ENCODE peak calls at places on chromosomes 12 and 14, in four cellular contexts. T, P, G and N are unnamed samples.

GRCh38 chr14:104657114-104657524 is 32.3 kb upstream of the INF2 start:
- DNase-seq in G (no peak), P (no peak), T (peak), N (no peak)

GRCh38 chr12:52524898-52525591 is 4.9 kb upstream of the KRT5 start:
- DNase-seq in P (no peak), T (peak), G (no peak), N (no peak)

GRCh38 chr12:6197996-6198395 is 2.2 kb upstream of the CD9 start:
- DNase-seq in P (peak), T (no peak), G (no peak), N (no peak)

GRCh38 chr12:109880938-109881337 is 597 bp upstream of the GLTP start:
- DNase-seq in P (peak), G (no peak), T (no peak), N (no peak)

GRCh38 chr12:109308534-109309440 is at the start of gene FOXN4:
- DNase-seq in G (no peak), T (no peak), P (peak), N (no peak)

GRCh38 chr12:128903231-128903630 is 50.0 kb downstream of the GLT1D1 start:
- DNase-seq in G (no peak), P (peak), T (no peak), N (no peak)

GRCh38 chr14:37202265-37202664 is 4.5 kb downstream of the MIPOL1 start:
- DNase-seq in T (no peak), G (no peak), P (no peak), N (peak)

GRCh38 chr14:89004195-89004594 is 179.7 kb downstream of the TTC8 start:
- DNase-seq in P (no peak), T (no peak), G (no peak), N (peak)

GRCh38 chr12:70400124-70400523 is 34.0 kb downstream of the KCNMB4 start:
- DNase-seq in T (no peak), G (no peak), P (no peak), N (no peak)

GRCh38 chr12:388547-389137 is 478 bp downstream of the KDM5A start:
- DNase-seq in T (peak), P (peak), G (no peak), N (no peak)

GRCh38 chr14:52039124-52039815 is 29.6 kb downstream of the NID2 start:
- DNase-seq in P (no peak), G (no peak), T (no peak), N (no peak)

GRCh38 chr12:6952121-6952859 is 1.1 kb downstream of the PTPN6 start:
- DNase-seq in P (no peak), T (no peak), G (no peak), N (no peak)

GRCh38 chr14:101223561-101224162 is 320.1 kb upstream of the RTL1 start:
- DNase-seq in G (no peak), P (no peak), T (no peak), N (no peak)

GRCh38 chr12:27333311-27334009 is 824 bp downstream of the BMAL2 start:
- DNase-seq in G (peak), P (peak), T (peak), N (no peak)

GRCh38 chr12:123390415-123391093 is 6.6 kb downstream of the KMT5A start:
- DNase-seq in G (no peak), P (no peak), T (no peak), N (no peak)

GRCh38 chr12:123713398-123714301 is 1.5 kb downstream of the ATP6V0A2 start:
- DNase-seq in P (no peak), T (no peak), G (no peak), N (no peak)

GRCh38 chr12:121786441-121786825 is 7.1 kb downstream of the RHOF start:
- DNase-seq in G (no peak), P (no peak), T (no peak), N (peak)

GRCh38 chr12:114676142-114676741 is 7.7 kb downstream of the TBX3 start:
- DNase-seq in G (no peak), P (peak), T (no peak), N (no peak)

GRCh38 chr14:104969741-104970230 is 8.4 kb downstream of the AHNAK2 start:
- DNase-seq in T (no peak), P (no peak), G (no peak), N (no peak)

GRCh38 chr14:90523544-90523943 is 126.7 kb downstream of the CALM1 start:
- DNase-seq in T (no peak), P (no peak), G (no peak), N (no peak)

GRCh38 chr12:101829639-101830390 is 944 bp downstream of the GNPTAB start:
- DNase-seq in G (no peak), T (peak), P (no peak), N (no peak)

GRCh38 chr14:42779024-42779423 is 1172.3 kb downstream of the LRFN5 start:
- DNase-seq in G (no peak), P (no peak), T (no peak), N (no peak)

GRCh38 chr12:41621288-41621687 is 433.2 kb downstream of the PDZRN4 start:
- DNase-seq in P (no peak), G (no peak), T (no peak), N (no peak)

GRCh38 chr12:125244338-125244737 is 179.1 kb downstream of the AACS start:
- DNase-seq in T (no peak), P (no peak), G (no peak), N (no peak)

GRCh38 chr14:74575936-74576335 is 36.1 kb downstream of the LTBP2 start:
- DNase-seq in G (no peak), T (no peak), P (no peak), N (no peak)

GRCh38 chr12:12722351-12723146 is 5.4 kb downstream of the CDKN1B start:
- DNase-seq in T (no peak), G (no peak), P (no peak), N (no peak)

GRCh38 chr12:12719496-12719895 is 2.3 kb downstream of the CDKN1B start:
- DNase-seq in T (no peak), P (no peak), G (no peak), N (no peak)

GRCh38 chr12:12720052-12720451 is 2.9 kb downstream of the CDKN1B start:
- DNase-seq in G (no peak), T (no peak), P (no peak), N (no peak)

GRCh38 chr12:12720637-12721250 is 3.6 kb downstream of the CDKN1B start:
- DNase-seq in T (no peak), G (no peak), P (no peak), N (no peak)

DNA sequence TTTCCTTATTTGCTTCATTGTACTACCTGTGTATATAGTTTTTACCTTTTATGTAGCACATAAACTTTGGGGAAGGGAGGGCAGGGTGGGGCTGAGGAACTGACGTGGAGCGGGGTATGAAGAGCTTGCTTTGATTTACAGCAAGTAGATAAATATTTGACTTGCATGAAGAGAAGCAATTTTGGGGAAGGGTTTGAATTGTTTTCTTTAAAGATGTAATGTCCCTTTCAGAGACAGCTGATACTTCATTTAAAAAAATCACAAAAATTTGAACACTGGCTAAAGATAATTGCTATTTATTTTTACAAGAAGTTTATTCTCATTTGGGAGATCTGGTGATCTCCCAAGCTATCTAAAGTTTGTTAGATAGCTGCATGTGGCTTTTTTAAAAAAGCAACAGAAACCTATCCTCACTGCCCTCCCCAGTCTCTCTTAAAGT is 4.1 kb downstream of the CDKN1B start:
- DNase-seq in T (no peak), G (no peak), P (no peak), N (no peak)
- H3K27ac ChIP-seq in T (peak), G (peak), P (no peak), N (peak)

DNA sequence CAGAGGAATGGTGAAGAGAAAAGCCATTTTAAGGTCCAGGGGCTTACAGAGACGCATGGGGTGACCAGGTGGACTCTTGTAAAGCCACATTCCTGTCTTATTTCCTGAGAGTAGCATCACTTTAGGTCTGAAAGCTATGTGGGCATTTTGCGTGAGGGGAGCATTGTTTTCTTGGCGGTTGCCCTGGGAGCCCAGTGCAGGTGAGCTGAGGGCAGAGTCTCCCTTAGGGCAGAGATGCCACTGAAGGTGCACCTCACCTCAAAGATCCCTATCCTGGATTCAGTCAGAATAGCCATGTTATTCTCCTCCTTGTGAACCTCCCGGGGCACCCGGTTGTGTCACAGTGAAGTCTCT is 12.4 kb downstream of the GLRX5 start:
- DNase-seq in G (no peak), P (no peak), T (no peak), N (no peak)
- H3K27ac ChIP-seq in G (no peak), P (no peak), T (no peak), N (no peak)

DNA sequence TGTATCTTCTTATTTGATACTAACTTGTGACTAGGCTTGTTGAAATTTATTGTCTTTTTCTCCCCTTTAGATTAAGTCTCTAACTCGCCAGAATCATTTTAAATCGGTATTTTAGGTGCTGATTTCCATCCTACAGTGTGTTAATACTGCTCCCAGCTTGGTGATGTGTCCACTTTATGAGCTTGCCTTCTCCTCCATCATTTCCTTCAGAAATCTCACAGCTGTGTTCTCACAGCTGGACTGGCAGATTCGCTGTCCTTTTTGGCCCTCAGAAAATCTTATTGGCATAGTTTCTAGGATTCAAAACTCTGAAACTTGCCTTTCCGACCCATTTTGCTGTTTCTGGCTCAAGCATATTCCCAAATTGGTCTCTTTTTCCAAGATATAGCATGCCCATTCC is 49.8 kb upstream of the USP44 start:
- DNase-seq in P (no peak), G (no peak), T (no peak), N (no peak)
- H3K27ac ChIP-seq in P (no peak), G (no peak), T (no peak), N (no peak)

GRCh38 chr14:31541702-31542101 is 19.5 kb upstream of the NUBPL start:
- DNase-seq in G (no peak), P (no peak), T (no peak), N (no peak)
- H3K27ac ChIP-seq in G (no peak), P (no peak), T (no peak), N (no peak)

DNA sequence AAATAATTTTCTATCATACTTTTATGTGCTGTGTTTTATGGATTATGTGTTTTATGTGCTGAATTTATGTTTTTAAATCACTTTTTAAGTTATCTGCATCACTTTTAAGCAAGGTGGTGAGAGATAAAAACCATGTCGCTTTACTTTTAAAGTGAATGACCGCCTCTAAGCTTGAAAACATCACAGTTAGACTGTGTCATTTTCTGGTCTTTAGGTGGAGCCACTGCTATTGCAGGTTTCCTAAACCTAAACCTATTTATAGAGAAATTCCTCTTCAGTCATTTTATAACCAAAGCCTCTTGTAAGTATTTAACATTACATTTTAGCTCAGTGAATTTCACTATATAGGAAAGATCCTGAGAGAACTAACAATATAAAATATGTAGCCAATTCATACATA is 21.0 kb upstream of the MDM2 start:
- DNase-seq in G (no peak), P (no peak), T (no peak), N (no peak)
- H3K27ac ChIP-seq in G (peak), P (peak), T (peak), N (peak)

DNA sequence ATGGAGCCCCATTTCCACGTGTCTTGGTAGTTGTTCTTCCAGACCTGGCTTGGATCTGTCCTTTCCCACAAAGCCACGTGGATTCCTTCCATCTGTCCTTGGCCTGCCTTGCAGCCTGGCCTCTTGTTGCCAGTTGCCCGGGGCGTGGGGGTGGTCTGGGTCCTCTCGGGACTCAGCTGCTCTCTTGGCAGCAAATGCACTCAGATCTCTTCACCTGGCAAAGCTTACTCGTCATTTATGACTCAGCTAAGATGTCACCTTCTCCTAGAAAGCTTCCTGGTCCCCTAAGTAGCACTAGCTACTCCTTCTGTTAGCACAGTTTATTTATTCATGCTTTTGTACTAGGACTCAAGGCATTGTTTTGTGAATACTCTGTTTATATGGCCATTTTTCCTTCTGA is 13.6 kb downstream of the PLEKHG3 start:
- DNase-seq in P (no peak), T (no peak), G (no peak), N (no peak)
- H3K27ac ChIP-seq in P (no peak), T (peak), G (peak), N (peak)

GRCh38 chr12:31572900-31573299 is 18.0 kb downstream of the DENND5B start:
- DNase-seq in P (peak), T (no peak), G (no peak), N (no peak)
- H3K27ac ChIP-seq in P (peak), T (no peak), G (no peak), N (no peak)